ENCODE peak calls at places on chromosomes 6 and 20, in four cellular contexts. One of them, this sample, is unnamed.

GRCh38 chr6:129663531-129663930 is 46.4 kb downstream of the ARHGAP18 start:
- DNase-seq in K562: no peak
- DNase-seq in WTC11: no peak
- DNase-seq in HepG2: no peak
- DNase-seq in this sample: no peak

GRCh38 chr6:25960689-25961088 is 1.9 kb upstream of the TRIM38 start:
- DNase-seq in K562: no peak
- DNase-seq in WTC11: no peak
- DNase-seq in HepG2: no peak
- DNase-seq in this sample: no peak

GRCh38 chr6:48641544-48641943 is 530.5 kb upstream of the PTCHD4 start:
- DNase-seq in K562: no peak
- DNase-seq in WTC11: no peak
- DNase-seq in HepG2: no peak
- DNase-seq in this sample: no peak

GRCh38 chr20:1323830-1324597 is 4.9 kb downstream of the SDCBP2 start:
- DNase-seq in K562: no peak
- DNase-seq in WTC11: no peak
- DNase-seq in HepG2: no peak
- DNase-seq in this sample: no peak

GRCh38 chr20:33811763-33812672 is 870 bp downstream of the CHMP4B start:
- DNase-seq in K562: peak
- DNase-seq in WTC11: no peak
- DNase-seq in HepG2: peak
- DNase-seq in this sample: no peak

GRCh38 chr6:141562801-141563763 is 569.6 kb upstream of the GJE1 start:
- DNase-seq in K562: peak
- DNase-seq in WTC11: peak
- DNase-seq in HepG2: peak
- DNase-seq in this sample: peak

GRCh38 chr6:63919556-63920110 is 284.0 kb downstream of the PHF3 start:
- DNase-seq in K562: no peak
- DNase-seq in WTC11: no peak
- DNase-seq in HepG2: no peak
- DNase-seq in this sample: no peak

GRCh38 chr6:36685926-36686667 is 7.6 kb downstream of the CDKN1A start:
- DNase-seq in K562: no peak
- DNase-seq in WTC11: no peak
- DNase-seq in HepG2: no peak
- DNase-seq in this sample: no peak

GRCh38 chr6:21836772-21837460 is 243.4 kb downstream of the SOX4 start:
- DNase-seq in K562: no peak
- DNase-seq in WTC11: no peak
- DNase-seq in HepG2: no peak
- DNase-seq in this sample: no peak

GRCh38 chr6:166490671-166491500 is 95.6 kb downstream of the RAMACL start:
- DNase-seq in K562: no peak
- DNase-seq in WTC11: no peak
- DNase-seq in HepG2: no peak
- DNase-seq in this sample: no peak

GRCh38 chr20:58038123-58038654 is 190.3 kb downstream of the ANKRD60 start:
- DNase-seq in K562: no peak
- DNase-seq in WTC11: no peak
- DNase-seq in HepG2: no peak
- DNase-seq in this sample: no peak

GRCh38 chr20:26295006-26295405 is 598.4 kb upstream of the ZNF337 start:
- DNase-seq in K562: no peak
- DNase-seq in WTC11: no peak
- DNase-seq in HepG2: no peak
- DNase-seq in this sample: no peak

GRCh38 chr6:12580296-12580695 is 136.3 kb upstream of the PHACTR1 start:
- DNase-seq in K562: no peak
- DNase-seq in WTC11: no peak
- DNase-seq in HepG2: no peak
- DNase-seq in this sample: no peak

GRCh38 chr6:38079537-38079936 is 260.0 kb downstream of the ZFAND3 start:
- DNase-seq in K562: no peak
- DNase-seq in WTC11: no peak
- DNase-seq in HepG2: no peak
- DNase-seq in this sample: no peak

GRCh38 chr6:32772656-32773055 is 9.3 kb upstream of the HLA-DQB2 start:
- DNase-seq in K562: no peak
- DNase-seq in WTC11: no peak
- DNase-seq in HepG2: no peak
- DNase-seq in this sample: no peak

GRCh38 chr6:7974553-7974931 is 64.0 kb upstream of the TXNDC5 start:
- DNase-seq in K562: peak
- DNase-seq in WTC11: no peak
- DNase-seq in HepG2: no peak
- DNase-seq in this sample: no peak

DNA sequence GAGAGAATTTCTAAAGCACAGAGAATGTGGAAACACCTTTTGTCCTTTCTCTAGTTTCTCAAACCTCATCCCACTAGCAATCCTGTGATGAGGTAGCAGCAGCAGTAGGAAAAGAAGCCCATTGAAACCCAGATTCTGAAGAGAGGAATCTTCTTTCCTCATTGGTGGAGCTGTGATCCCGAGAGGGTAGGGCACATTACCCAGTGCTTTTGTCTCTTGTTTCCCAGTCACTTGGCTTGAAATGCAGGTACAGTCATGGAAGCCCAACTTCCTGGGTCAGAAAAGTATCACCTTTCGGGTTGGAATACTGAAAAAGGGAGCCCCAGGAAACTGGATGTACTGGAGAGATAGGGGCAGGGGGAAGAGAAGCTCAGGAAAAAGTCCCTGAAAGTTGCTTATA is 417.4 kb downstream of the TBC1D32 start:
- DNase-seq in K562: no peak
- DNase-seq in WTC11: no peak
- DNase-seq in HepG2: no peak
- DNase-seq in this sample: no peak
- TF ChIP-seq NR2C2 in K562: no peak
- TF ChIP-seq NR2C2 in WTC11: no peak
- TF ChIP-seq NR2C2 in HepG2: no peak
- TF ChIP-seq NR2C2 in this sample: no peak

DNA sequence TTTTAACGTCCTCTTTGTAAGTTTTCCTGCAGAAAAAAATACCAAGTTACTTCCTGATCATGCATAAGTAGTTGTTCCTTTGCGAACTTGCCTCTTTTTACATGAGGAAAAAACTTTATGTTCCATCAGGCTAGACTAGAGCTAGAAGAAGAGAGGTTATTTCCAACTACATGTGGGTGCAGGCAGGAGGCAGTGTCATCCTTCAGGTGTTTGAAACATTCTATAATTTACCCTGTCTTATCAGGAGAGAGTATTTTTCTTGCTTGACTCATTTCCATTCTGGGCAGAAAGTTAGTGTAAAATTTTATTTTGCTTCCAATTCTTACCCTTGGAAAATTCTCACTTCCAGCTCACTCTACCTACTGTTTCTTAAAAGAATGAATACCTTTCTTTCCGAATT is 28.5 kb upstream of the EPHA7 start:
- DNase-seq in K562: no peak
- DNase-seq in WTC11: no peak
- DNase-seq in HepG2: no peak
- DNase-seq in this sample: no peak
- TF ChIP-seq NR2C2 in K562: no peak
- TF ChIP-seq NR2C2 in WTC11: no peak
- TF ChIP-seq NR2C2 in HepG2: no peak
- TF ChIP-seq NR2C2 in this sample: no peak

GRCh38 chr6:151475653-151476523 is 17.9 kb upstream of the CCDC170 start:
- DNase-seq in K562: peak
- DNase-seq in WTC11: peak
- DNase-seq in HepG2: peak
- DNase-seq in this sample: no peak
- TF ChIP-seq NR2C2 in K562: peak
- TF ChIP-seq NR2C2 in WTC11: no peak
- TF ChIP-seq NR2C2 in HepG2: no peak
- TF ChIP-seq NR2C2 in this sample: no peak

DNA sequence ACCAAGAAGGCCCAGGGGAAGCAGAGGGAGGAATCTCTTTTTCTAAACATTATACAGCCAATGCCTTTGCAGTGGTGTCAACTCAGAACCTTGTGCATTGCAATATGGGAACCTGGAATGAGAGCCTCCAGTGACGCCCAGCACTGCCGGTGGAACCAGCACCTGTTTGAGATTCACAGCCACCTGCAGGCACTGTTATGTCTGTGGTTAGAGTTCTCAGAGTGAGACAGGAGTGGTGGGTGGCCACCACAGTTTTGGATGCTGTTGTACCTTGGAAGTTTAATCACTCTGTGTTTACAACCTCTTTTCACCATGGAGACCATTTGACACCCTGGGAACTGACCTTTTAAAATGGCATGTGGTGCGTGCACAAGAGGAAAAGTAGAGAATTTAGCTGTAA is 185.3 kb upstream of the KCNG1 start:
- DNase-seq in K562: no peak
- DNase-seq in WTC11: no peak
- DNase-seq in HepG2: no peak
- DNase-seq in this sample: no peak
- TF ChIP-seq NR2C2 in K562: no peak
- TF ChIP-seq NR2C2 in WTC11: no peak
- TF ChIP-seq NR2C2 in HepG2: no peak
- TF ChIP-seq NR2C2 in this sample: no peak

GRCh38 chr20:4875578-4876067 is 125.7 kb downstream of the SLC23A2 start:
- DNase-seq in K562: no peak
- DNase-seq in WTC11: no peak
- DNase-seq in HepG2: no peak
- DNase-seq in this sample: peak
- TF ChIP-seq NR2C2 in K562: no peak
- TF ChIP-seq NR2C2 in WTC11: no peak
- TF ChIP-seq NR2C2 in HepG2: no peak
- TF ChIP-seq NR2C2 in this sample: no peak

GRCh38 chr6:68211242-68211795 is 423.8 kb upstream of the ADGRB3 start:
- DNase-seq in K562: no peak
- DNase-seq in WTC11: no peak
- DNase-seq in HepG2: no peak
- DNase-seq in this sample: no peak
- TF ChIP-seq NR2C2 in K562: no peak
- TF ChIP-seq NR2C2 in WTC11: no peak
- TF ChIP-seq NR2C2 in HepG2: no peak
- TF ChIP-seq NR2C2 in this sample: no peak